ENCODE peak calls at places on chromosomes 12 and 14, in four cellular contexts. A is ovary, Q is body of pancreas, V is brain microvascular endothelial cell. O is an unnamed sample. For H3K36me3, the result is how much of the 10 kb centered on the place peaks cover.

GRCh38 chr14:53209370-53209769 is 56.2 kb upstream of the DDHD1 start:
- DNase-seq in Q (peak), V (no peak), A (no peak), O (no peak)

GRCh38 chr12:101691697-101692096 is 5.7 kb upstream of the CHPT1 start:
- DNase-seq in A (no peak), V (no peak), Q (no peak), O (no peak)

GRCh38 chr12:52327830-52328500 is 6.8 kb upstream of the KRT83 start:
- DNase-seq in Q (no peak), V (no peak), A (no peak), O (no peak)

GRCh38 chr14:93956514-93957332 is 19.6 kb downstream of the ASB2 start:
- DNase-seq in A (no peak), V (no peak), Q (no peak), O (no peak)

GRCh38 chr12:127254420-127254955 is 1012.5 kb upstream of the TMEM132C start:
- DNase-seq in Q (no peak), A (no peak), V (no peak), O (no peak)

GRCh38 chr14:53851394-53852056 is 105.1 kb downstream of the BMP4 start:
- DNase-seq in V (no peak), A (no peak), Q (no peak), O (no peak)

GRCh38 chr12:132075026-132075713 is 68.9 kb downstream of the DDX51 start:
- DNase-seq in Q (no peak), A (no peak), V (no peak), O (no peak)

GRCh38 chr12:15966426-15966825 is 55.3 kb downstream of the DERA start:
- DNase-seq in Q (no peak), A (no peak), V (peak), O (no peak)

GRCh38 chr12:79645235-79645630 is 45.5 kb downstream of the PAWR start:
- DNase-seq in A (no peak), V (no peak), Q (no peak), O (no peak)

GRCh38 chr12:68739891-68740290 is 6.1 kb upstream of the SLC35E3 start:
- DNase-seq in A (no peak), V (no peak), Q (no peak), O (no peak)

GRCh38 chr14:101503431-101504095 is 57.7 kb upstream of the DIO3 start:
- DNase-seq in A (peak), V (no peak), Q (no peak), O (no peak)

GRCh38 chr14:93073833-93074769 is 41.6 kb downstream of the ITPK1 start:
- DNase-seq in Q (peak), A (no peak), V (peak), O (no peak)

GRCh38 chr12:54975272-54975671 is 9.3 kb downstream of the TESPA1 start:
- DNase-seq in A (no peak), V (no peak), Q (no peak), O (no peak)

GRCh38 chr12:117333331-117334000 is 28.0 kb downstream of the NOS1 start:
- DNase-seq in A (no peak), V (no peak), Q (peak), O (no peak)

GRCh38 chr14:61643546-61643945 is 51.8 kb upstream of the HIF1A start:
- DNase-seq in V (no peak), Q (no peak), A (no peak), O (no peak)

GRCh38 chr12:92304335-92305066 is 158.9 kb upstream of the BTG1 start:
- DNase-seq in V (peak), Q (no peak), A (no peak), O (no peak)

GRCh38 chr14:63182967-63183366 is 21.3 kb upstream of the RHOJ start:
- DNase-seq in A (no peak), Q (no peak), V (no peak), O (no peak)

GRCh38 chr14:38867561-38868150 is 235.4 kb downstream of the SEC23A start:
- DNase-seq in A (peak), V (peak), Q (peak), O (peak)

GRCh38 chr12:104524026-104524425 is 67.3 kb downstream of the CHST11 start:
- DNase-seq in A (no peak), Q (no peak), V (no peak), O (no peak)

DNA sequence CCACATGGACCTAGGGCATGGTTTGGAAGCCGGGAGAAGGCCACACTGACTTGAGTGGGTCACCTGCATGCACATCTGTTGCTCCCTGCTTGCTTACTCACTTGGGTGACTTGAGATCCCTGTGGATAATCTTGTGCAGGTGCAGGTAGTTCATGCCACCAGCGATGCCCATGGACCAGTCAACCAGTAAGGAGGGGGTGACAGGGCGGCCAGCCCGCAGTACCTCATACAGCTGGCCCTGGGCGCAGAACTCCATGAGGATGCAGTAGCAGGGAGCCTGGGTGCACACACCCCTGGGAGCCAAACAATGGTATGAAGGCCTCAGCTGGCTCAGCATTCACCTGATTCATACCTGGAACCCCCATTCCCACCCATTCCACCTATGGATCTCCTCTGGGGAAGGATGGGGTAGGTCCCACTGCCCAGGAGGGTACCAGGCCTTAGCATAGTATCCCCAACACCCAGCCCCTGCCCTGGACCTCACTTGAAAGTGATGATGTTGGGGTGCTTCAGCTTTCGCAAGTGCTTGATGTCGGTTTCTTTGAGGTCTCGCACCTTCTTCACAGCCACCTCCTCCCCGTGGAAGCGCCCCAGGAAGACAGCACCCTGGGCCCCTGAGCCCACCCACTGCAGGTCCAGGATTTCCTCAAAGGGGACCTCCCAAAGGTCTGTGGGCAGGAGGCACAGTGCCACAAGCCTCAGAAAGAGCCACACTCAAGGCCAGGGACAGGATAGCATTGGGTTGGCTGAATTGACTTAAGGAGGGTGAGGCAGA is 13.1 kb downstream of the MAP3K12 start:
- DNase-seq in V (no peak), A (no peak), Q (no peak), O (no peak)
- H3K36me3 ChIP-seq in V (under half), A (under half), Q (under half), O (under half)

DNA sequence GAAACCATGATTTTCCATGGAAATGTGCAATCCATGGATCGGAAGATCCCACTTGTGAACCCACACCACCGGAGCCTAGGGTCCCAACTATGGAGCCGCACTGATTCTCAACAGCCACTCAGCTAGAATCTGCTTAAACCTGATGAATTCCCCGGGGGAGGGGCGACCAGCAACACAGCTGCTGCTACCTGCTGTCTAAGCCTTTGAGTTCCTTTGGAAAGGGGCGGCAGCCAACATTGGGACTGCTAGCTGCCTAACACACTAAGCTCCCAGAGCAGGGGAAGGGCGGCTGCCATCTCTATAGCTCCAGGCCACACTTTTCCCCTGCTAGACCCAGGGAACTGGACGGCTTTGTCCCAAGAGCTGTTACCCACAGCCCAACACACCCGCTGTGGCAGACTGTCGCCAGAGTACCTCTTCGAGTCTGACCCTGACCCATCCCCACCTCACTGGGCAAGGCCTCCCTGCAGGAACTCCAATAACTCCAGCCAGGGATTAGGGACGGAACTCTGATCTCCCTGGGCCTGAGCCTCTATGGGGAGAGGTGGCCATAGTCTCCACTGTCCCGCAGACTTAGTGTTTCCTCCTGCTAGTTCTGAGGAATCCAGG is 205.8 kb upstream of the SLC16A7 start:
- DNase-seq in A (no peak), Q (no peak), V (no peak), O (no peak)
- H3K36me3 ChIP-seq in A (under half), Q (under half), V (under half), O (under half)

DNA sequence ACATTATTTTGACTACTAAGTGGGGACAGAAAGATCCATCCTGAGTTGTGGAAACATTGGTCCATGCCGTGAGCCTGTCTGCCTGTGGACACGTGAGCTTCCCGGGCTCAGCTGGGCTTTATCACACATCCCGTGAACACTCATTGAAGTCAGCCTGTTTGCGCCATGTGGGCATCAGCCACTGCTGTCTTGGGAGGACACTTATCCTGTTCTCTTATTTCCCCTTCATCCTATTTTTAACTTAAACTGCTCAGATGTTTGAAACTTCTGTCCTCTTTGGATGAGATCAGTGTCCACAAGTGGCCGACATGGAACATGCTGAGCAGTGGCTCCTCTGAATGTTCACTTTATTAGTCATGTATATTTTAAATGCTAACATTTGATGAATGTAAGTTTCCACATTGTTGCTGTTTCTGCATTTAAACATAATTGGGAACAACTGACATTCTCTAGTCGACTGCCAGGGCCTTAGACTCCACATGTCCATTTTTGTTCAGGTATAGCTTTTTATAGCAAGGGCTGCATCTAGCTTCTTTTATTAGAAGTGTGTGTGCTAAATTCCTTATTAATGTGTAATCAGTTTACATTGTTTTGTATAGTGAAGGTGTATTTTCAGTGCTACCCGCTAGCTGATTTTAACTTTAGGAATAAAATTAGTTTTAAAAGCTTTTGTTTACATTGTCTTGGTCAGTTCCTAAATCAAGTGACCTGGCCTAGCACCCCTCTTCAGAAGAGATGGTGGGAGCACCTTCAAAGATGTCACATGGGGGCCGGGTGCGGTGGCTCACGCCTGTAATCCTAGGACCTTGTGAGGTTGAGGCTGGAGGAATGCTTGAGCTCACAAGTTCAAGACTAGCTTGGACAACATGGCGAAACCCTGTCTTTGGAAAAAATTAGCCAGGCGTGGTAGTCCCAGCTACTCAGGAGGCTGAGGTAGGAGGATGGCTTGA is 24.0 kb downstream of the RNF34 start:
- DNase-seq in V (no peak), Q (no peak), A (no peak), O (peak)
- H3K36me3 ChIP-seq in V (half or more), Q (under half), A (under half), O (half or more)

DNA sequence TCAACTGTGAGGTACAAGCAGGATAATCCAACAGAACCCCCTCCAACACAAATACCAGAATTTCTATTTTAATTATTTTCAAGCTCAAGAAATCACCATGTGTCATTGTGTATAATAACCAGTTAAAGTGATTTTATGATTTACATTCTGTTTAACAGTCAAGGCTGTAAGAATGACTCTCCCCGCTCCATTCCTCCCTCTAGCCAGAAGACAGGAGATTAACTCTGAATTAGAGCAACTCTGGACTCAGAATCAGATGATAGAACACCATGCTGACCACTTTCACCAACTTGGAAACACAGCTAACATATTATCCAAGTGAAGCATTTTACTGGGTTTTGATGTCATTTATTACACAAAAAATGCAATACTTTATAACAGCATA is 71.9 kb downstream of the ATP2B1 start:
- DNase-seq in A (no peak), Q (no peak), V (no peak), O (no peak)
- H3K36me3 ChIP-seq in A (under half), Q (under half), V (under half), O (under half)

DNA sequence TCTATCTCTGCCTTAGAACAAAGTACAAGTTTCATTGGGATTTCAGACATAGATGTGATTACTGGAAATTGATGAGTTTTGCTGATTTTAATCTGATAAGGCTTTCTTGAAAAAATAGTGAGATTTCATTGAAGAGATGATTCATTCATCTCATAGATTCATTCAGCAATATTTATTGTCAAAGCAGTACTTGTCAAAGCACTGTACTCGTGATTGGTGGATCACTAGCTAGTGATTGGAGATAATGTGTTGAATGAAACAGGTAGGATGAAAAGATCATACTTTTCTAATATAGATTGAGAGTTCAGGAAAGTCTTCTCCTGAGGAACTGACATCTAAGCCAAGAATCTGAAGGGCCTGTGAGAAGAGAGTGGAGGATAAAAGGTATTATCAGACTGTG is 71.0 kb downstream of the KTN1 start:
- DNase-seq in Q (no peak), V (no peak), A (no peak), O (no peak)
- H3K36me3 ChIP-seq in Q (under half), V (under half), A (under half), O (half or more)

DNA sequence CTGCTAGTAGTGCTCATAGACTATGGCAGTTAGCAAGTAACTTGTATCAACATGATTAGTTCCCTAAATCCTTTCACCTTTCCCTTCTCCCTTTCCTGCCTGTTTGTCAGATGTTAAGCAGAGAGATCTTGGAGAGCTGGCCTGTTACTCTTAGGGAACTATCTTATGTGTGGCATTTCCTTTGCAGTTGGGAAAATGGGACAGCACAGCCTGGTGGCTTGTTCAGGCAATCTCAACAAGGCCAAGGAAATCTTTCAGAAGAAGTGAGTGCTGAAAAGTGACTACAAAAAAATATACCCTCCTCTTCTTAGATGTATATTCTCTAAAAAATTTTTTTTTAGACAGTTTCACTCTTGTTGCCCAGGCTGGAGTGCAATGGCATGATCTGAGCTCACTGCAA is 7.4 kb downstream of the PARP2 start:
- DNase-seq in A (no peak), V (no peak), Q (no peak), O (no peak)
- H3K36me3 ChIP-seq in A (under half), V (under half), Q (under half), O (half or more)

GRCh38 chr12:70258605-70259403 is 15.6 kb downstream of the CNOT2 start:
- DNase-seq in V (no peak), Q (no peak), A (no peak), O (no peak)

GRCh38 chr12:70255311-70255710 is 12.1 kb downstream of the CNOT2 start:
- DNase-seq in V (no peak), A (no peak), Q (no peak), O (no peak)

GRCh38 chr12:70264067-70264867 is 21.0 kb downstream of the CNOT2 start:
- DNase-seq in Q (no peak), V (no peak), A (no peak), O (no peak)

GRCh38 chr12:70265132-70265531 is 21.9 kb downstream of the CNOT2 start:
- DNase-seq in Q (no peak), A (no peak), V (no peak), O (no peak)

DNA sequence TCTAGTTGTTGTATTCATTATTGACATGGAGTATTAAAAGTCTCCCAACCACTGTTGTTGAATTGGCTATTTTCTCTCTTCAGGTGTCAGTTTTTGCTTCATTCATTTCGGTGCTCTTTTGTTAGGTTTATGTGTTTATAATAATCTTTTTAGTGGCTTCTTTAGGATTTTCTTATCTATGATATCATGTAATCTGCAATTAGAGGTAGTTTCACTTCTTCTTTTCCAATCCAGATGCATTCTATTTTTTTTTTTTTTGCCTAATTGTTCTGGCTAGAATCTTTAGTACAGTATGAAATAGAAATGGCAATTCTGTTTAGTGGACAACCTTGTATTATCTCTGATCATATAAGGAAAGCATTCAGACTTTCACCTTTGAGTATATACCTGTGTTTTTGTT is 17.4 kb downstream of the CNOT2 start:
- DNase-seq in Q (no peak), V (no peak), A (no peak), O (no peak)
- H3K36me3 ChIP-seq in Q (under half), V (under half), A (under half), O (under half)

DNA sequence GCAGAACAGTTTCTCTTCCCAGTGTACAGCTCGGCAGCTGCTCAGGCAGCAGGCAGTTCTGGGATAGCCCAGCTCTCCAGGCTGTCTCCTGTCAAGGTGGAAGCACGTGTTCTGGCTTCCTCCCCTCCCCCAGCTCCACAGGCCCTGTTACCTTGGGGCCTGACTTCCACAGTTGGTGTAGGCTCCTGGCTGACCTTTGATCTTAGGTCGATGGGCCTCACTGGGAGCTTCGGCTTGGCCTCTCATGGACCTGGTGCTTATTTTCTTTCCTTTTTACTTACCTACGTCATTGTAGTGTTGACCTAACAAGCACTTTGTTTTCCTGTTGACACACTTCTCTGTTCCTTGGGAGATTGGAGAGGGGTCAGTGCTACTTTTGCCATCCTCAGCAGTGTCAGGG is 17.0 kb downstream of the DLST start:
- DNase-seq in Q (no peak), V (no peak), A (no peak), O (no peak)
- H3K36me3 ChIP-seq in Q (under half), V (half or more), A (under half), O (half or more)

O was measured in heart right ventricle.